ENCODE peak calls at places on chromosomes 5 and 9, in five cellular contexts. One of them, this sample, is unnamed.
A peak's percentile ranks its signal among the peaks of the same experiment; 100 is the strongest.

GRCh38 chr9:137461663-137462395 is 2.7 kb upstream of the NSMF start:
- DNase-seq in IMR-90: no peak
- DNase-seq in mesendoderm: peak; percentile 82
- DNase-seq in mammary epithelial cell: no peak
- DNase-seq in astrocyte: no peak
- DNase-seq in this sample: no peak

GRCh38 chr5:159003045-159004030 is 96.4 kb downstream of the EBF1 start:
- DNase-seq in mesendoderm: no peak
- DNase-seq in mammary epithelial cell: peak; percentile 16
- DNase-seq in astrocyte: peak; percentile 37
- DNase-seq in IMR-90: peak; percentile 37
- DNase-seq in this sample: peak; percentile 88

GRCh38 chr5:3605298-3606010 is 9.8 kb downstream of the IRX1 start:
- DNase-seq in mesendoderm: no peak
- DNase-seq in IMR-90: no peak
- DNase-seq in mammary epithelial cell: no peak
- DNase-seq in astrocyte: no peak
- DNase-seq in this sample: peak; percentile 44

GRCh38 chr5:32876791-32877190 is 165.7 kb downstream of the NPR3 start:
- DNase-seq in mesendoderm: no peak
- DNase-seq in mammary epithelial cell: no peak
- DNase-seq in astrocyte: no peak
- DNase-seq in IMR-90: no peak
- DNase-seq in this sample: no peak

GRCh38 chr9:123419721-123420559 is 63.9 kb downstream of the CRB2 start:
- DNase-seq in mesendoderm: no peak
- DNase-seq in IMR-90: no peak
- DNase-seq in mammary epithelial cell: no peak
- DNase-seq in astrocyte: no peak
- DNase-seq in this sample: no peak

GRCh38 chr9:84271004-84271886 is 69.3 kb downstream of the SLC28A3 start:
- DNase-seq in mesendoderm: peak; percentile 86
- DNase-seq in mammary epithelial cell: no peak
- DNase-seq in IMR-90: peak; percentile 69
- DNase-seq in astrocyte: peak; percentile 49
- DNase-seq in this sample: peak; percentile 80

GRCh38 chr5:133947431-133947841 is 21.0 kb downstream of the C5orf15 start:
- DNase-seq in astrocyte: peak; percentile 62
- DNase-seq in IMR-90: peak; percentile 73
- DNase-seq in mammary epithelial cell: no peak
- DNase-seq in mesendoderm: no peak
- DNase-seq in this sample: no peak

GRCh38 chr5:36442352-36442751 is 140.7 kb upstream of the RANBP3L start:
- DNase-seq in IMR-90: no peak
- DNase-seq in astrocyte: peak; percentile 48
- DNase-seq in mammary epithelial cell: peak; percentile 76
- DNase-seq in mesendoderm: peak; percentile 75
- DNase-seq in this sample: no peak

GRCh38 chr9:33007755-33008154 is 6.3 kb upstream of the APTX start:
- DNase-seq in mammary epithelial cell: no peak
- DNase-seq in astrocyte: no peak
- DNase-seq in IMR-90: no peak
- DNase-seq in mesendoderm: peak; percentile 35
- DNase-seq in this sample: no peak
- H3K27ac ChIP-seq in mammary epithelial cell: no peak overlapping the region
- H3K27ac ChIP-seq in astrocyte: no peak overlapping the region
- H3K27ac ChIP-seq in IMR-90: no peak overlapping the region
- H3K27ac ChIP-seq in mesendoderm: no peak overlapping the region
- H3K27ac ChIP-seq in this sample: no peak overlapping the region

DNA sequence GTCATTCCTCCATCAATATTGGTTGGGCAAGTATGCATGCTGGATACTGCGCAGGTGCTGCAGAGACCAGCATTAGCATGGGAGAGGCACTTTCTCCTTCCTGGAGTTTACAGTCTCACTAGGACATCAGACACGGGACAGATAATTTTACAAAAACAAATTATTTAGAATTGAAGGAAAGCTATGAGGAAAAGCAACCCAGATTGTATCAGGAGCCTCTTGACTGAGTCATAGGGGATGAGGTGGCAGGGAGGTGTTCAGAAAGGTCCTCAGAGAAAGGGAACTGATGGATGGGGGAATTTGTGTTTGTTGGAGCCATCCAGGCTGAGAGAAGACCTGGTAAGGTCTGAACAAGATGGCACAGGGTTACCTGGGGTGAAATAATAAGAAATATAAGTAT is 24.5 kb upstream of the RAB14 start:
- DNase-seq in astrocyte: peak; percentile 18
- DNase-seq in mammary epithelial cell: peak; percentile 54
- DNase-seq in mesendoderm: no peak
- DNase-seq in IMR-90: peak; percentile 54
- DNase-seq in this sample: peak; percentile 73
- H3K4me2 ChIP-seq in astrocyte: no peak overlapping the region
- H3K4me2 ChIP-seq in mammary epithelial cell: no peak overlapping the region
- H3K4me2 ChIP-seq in mesendoderm: no peak overlapping the region
- H3K4me2 ChIP-seq in IMR-90: no peak overlapping the region
- H3K4me2 ChIP-seq in this sample: peak overlapping the region; percentile 34

GRCh38 chr5:17221843-17222614 is 4.6 kb downstream of the BASP1 start:
- DNase-seq in IMR-90: no peak
- DNase-seq in astrocyte: peak; percentile 61
- DNase-seq in mesendoderm: no peak
- DNase-seq in mammary epithelial cell: peak; percentile 9
- DNase-seq in this sample: peak; percentile 45

GRCh38 chr5:17223375-17224185 is 6.1 kb downstream of the BASP1 start:
- DNase-seq in mesendoderm: peak; percentile 72
- DNase-seq in mammary epithelial cell: no peak
- DNase-seq in IMR-90: no peak
- DNase-seq in astrocyte: no peak
- DNase-seq in this sample: no peak

GRCh38 chr5:17224858-17225436 is 7.5 kb downstream of the BASP1 start:
- DNase-seq in mammary epithelial cell: peak; percentile 24
- DNase-seq in IMR-90: peak; percentile 82
- DNase-seq in mesendoderm: no peak
- DNase-seq in astrocyte: peak; percentile 79
- DNase-seq in this sample: peak; percentile 76

GRCh38 chr5:17225551-17225950 is 8.1 kb downstream of the BASP1 start:
- DNase-seq in mammary epithelial cell: no peak
- DNase-seq in astrocyte: no peak
- DNase-seq in IMR-90: no peak
- DNase-seq in mesendoderm: no peak
- DNase-seq in this sample: no peak

DNA sequence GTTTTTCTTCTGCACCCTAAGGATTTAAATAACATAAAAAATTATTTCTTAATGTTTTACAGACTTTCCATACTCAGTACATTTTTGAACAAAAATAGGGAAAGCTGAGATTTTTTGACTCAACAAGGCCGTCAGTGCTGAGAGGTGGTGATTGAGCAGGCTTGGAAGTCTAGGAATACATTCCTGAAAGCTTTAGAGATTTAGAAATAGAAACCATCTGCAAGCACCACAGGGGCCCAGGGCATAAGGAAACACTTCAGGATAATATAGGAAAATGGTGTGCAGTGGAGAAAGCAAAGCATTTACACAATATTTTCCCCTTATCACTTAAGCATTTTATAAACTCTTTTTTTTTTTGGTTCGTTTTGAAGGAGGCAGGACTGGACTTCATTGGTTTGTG is 5.2 kb downstream of the BASP1 start:
- DNase-seq in mammary epithelial cell: no peak
- DNase-seq in IMR-90: no peak
- DNase-seq in mesendoderm: no peak
- DNase-seq in astrocyte: no peak
- DNase-seq in this sample: peak; percentile 37
- H3K9ac ChIP-seq in mammary epithelial cell: no peak overlapping the region
- H3K9ac ChIP-seq in IMR-90: no peak overlapping the region
- H3K9ac ChIP-seq in mesendoderm: no peak overlapping the region
- H3K9ac ChIP-seq in astrocyte: peak overlapping the region; percentile 36
- H3K9ac ChIP-seq in this sample: peak overlapping the region; percentile 2

GRCh38 chr5:88145603-88146467 is 122.8 kb downstream of the TMEM161B start:
- DNase-seq in mesendoderm: peak; percentile 82
- DNase-seq in IMR-90: no peak
- DNase-seq in mammary epithelial cell: no peak
- DNase-seq in astrocyte: peak; percentile 30
- DNase-seq in this sample: peak; percentile 23

GRCh38 chr5:88142801-88143692 is 125.6 kb downstream of the TMEM161B start:
- DNase-seq in mammary epithelial cell: peak; percentile 8
- DNase-seq in IMR-90: no peak
- DNase-seq in astrocyte: peak; percentile 61
- DNase-seq in mesendoderm: peak; percentile 22
- DNase-seq in this sample: peak; percentile 43

GRCh38 chr5:88145205-88145602 is 123.4 kb downstream of the TMEM161B start:
- DNase-seq in astrocyte: no peak
- DNase-seq in mammary epithelial cell: no peak
- DNase-seq in mesendoderm: no peak
- DNase-seq in IMR-90: no peak
- DNase-seq in this sample: no peak

GRCh38 chr5:88143693-88144218 is 124.9 kb downstream of the TMEM161B start:
- DNase-seq in astrocyte: no peak
- DNase-seq in mammary epithelial cell: no peak
- DNase-seq in IMR-90: no peak
- DNase-seq in mesendoderm: peak; percentile 0
- DNase-seq in this sample: no peak

GRCh38 chr5:88144219-88145040 is 124.2 kb downstream of the TMEM161B start:
- DNase-seq in IMR-90: no peak
- DNase-seq in mammary epithelial cell: no peak
- DNase-seq in astrocyte: peak; percentile 16
- DNase-seq in mesendoderm: peak; percentile 17
- DNase-seq in this sample: no peak
- H3K27ac ChIP-seq in IMR-90: no peak overlapping the region
- H3K27ac ChIP-seq in mammary epithelial cell: no peak overlapping the region
- H3K27ac ChIP-seq in astrocyte: no peak overlapping the region
- H3K27ac ChIP-seq in mesendoderm: no peak overlapping the region
- H3K27ac ChIP-seq in this sample: no peak overlapping the region

DNA sequence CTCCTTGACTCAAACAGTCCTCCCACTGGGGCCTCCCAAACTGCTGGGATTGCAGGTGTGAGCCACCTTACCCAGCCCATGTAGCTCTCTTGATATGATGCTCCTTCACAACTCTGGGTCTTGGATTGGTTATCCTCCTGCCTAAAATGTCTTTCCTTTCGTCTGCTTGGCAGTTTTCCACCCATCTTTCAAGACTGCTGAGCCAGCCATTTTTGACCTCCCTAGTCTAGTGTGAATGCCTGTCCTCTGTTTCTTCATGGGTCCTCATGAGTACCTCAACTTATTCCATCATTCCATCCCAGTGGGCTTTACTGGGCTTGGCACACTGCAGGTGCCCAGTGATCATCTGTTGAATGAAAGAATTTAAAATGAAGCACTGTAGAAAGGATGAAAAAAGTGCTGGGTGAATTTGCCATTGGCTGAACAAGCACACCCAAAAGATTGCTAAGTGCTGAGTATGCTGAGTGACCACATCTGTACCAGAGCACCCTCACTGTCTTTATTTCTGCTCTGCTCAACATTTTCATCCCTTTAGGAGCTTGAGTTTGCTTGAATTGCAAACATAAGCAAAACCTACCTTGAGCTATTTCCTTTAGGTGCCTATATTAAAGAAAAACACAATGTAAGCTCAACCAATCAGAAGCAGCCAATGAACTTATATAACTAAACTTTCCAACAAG is 84.8 kb upstream of the FAM169A start:
- DNase-seq in IMR-90: peak; percentile 38
- DNase-seq in mesendoderm: no peak
- DNase-seq in mammary epithelial cell: no peak
- DNase-seq in astrocyte: no peak
- DNase-seq in this sample: peak; percentile 59
- H3K4me2 ChIP-seq in IMR-90: no peak overlapping the region
- H3K4me2 ChIP-seq in mesendoderm: no peak overlapping the region
- H3K4me2 ChIP-seq in mammary epithelial cell: no peak overlapping the region
- H3K4me2 ChIP-seq in astrocyte: no peak overlapping the region
- H3K4me2 ChIP-seq in this sample: no peak overlapping the region

GRCh38 chr5:104800440-104801048 is 1238.0 kb upstream of the NUDT12 start:
- DNase-seq in mammary epithelial cell: peak; percentile 5
- DNase-seq in IMR-90: no peak
- DNase-seq in astrocyte: no peak
- DNase-seq in mesendoderm: peak; percentile 71
- DNase-seq in this sample: no peak
- H3K9ac ChIP-seq in mammary epithelial cell: no peak overlapping the region
- H3K9ac ChIP-seq in IMR-90: no peak overlapping the region
- H3K9ac ChIP-seq in astrocyte: no peak overlapping the region
- H3K9ac ChIP-seq in mesendoderm: no peak overlapping the region
- H3K9ac ChIP-seq in this sample: no peak overlapping the region

DNA sequence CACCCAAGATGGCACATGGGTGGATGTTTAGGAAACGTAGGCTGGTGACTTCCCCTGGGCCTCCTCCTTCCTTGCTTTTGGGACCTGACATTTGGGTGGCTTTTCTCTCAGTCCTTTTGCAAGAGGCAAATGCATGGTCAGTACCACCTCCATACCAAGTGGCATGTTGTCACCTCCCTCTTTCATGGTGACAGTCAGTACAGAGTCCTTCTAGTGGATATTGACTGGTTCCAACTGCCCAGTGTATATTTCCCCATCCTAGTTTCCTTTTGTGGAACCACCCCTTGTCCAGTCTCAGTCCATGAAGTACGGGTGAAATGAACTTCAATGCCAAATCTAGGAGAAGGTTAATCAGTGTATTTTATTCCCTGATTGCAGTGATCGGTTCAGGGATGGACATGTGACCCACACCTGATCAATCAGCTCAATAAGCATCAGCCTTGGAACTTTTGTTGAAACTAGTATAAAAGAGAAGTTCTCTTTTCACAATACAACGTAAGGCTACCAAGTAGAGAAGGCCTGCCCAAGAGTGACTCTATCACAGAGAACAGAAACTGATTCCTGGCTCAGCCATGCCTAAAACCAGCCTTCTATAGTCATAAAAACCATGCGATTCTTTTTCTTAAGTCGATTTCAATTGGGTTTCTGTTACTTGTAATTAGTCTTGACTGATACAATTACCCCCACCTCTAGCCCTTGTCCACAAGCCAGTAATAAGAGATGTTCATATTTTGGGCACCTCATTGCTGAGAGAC is 143.4 kb upstream of the KLF9 start:
- DNase-seq in astrocyte: no peak
- DNase-seq in mammary epithelial cell: no peak
- DNase-seq in IMR-90: no peak
- DNase-seq in mesendoderm: no peak
- DNase-seq in this sample: no peak
- H3K27ac ChIP-seq in astrocyte: no peak overlapping the region
- H3K27ac ChIP-seq in mammary epithelial cell: no peak overlapping the region
- H3K27ac ChIP-seq in IMR-90: no peak overlapping the region
- H3K27ac ChIP-seq in mesendoderm: no peak overlapping the region
- H3K27ac ChIP-seq in this sample: no peak overlapping the region